ENCODE peak calls at places on chromosomes 1 and 21, in six cellular contexts. S, E, M, O, Z and T are unnamed samples.

GRCh38 chr1:100249155-100249536 is 488 bp downstream of the DBT start:
- DNase-seq in S (peak), E (no peak), M (no peak), O (no peak), Z (no peak), T (no peak)

GRCh38 chr1:42392923-42393848 is 12.6 kb downstream of the RIMKLA start:
- DNase-seq in S (no peak), E (no peak), M (no peak), O (no peak), Z (no peak), T (no peak)

GRCh38 chr1:243597383-243597782 is 252.7 kb downstream of the AKT3 start:
- DNase-seq in S (no peak), E (no peak), M (no peak), O (no peak), Z (no peak), T (no peak)

GRCh38 chr1:49995734-49996133 is 28.0 kb downstream of the AGBL4 start:
- DNase-seq in S (no peak), E (no peak), M (peak), O (no peak), Z (no peak), T (no peak)

GRCh38 chr1:24417681-24418080 is 2.1 kb downstream of the NIPAL3 start:
- DNase-seq in S (no peak), E (no peak), M (no peak), O (no peak), Z (no peak), T (no peak)

GRCh38 chr21:28427356-28428022 is 565.2 kb downstream of the LTN1 start:
- DNase-seq in S (no peak), E (no peak), M (no peak), O (no peak), Z (no peak), T (no peak)

GRCh38 chr1:115534106-115534505 is 107.7 kb upstream of the VANGL1 start:
- DNase-seq in S (no peak), E (no peak), M (no peak), O (no peak), Z (no peak), T (no peak)

GRCh38 chr1:160590488-160590887 is 11.2 kb upstream of the CD84 start:
- DNase-seq in S (no peak), E (no peak), M (no peak), O (no peak), Z (no peak), T (no peak)

GRCh38 chr1:245512980-245513578 is 358.3 kb downstream of the KIF26B start:
- DNase-seq in S (peak), E (no peak), M (no peak), O (no peak), Z (no peak), T (no peak)

GRCh38 chr1:221919743-221920142 is 177.9 kb upstream of the DUSP10 start:
- DNase-seq in S (no peak), E (no peak), M (no peak), O (no peak), Z (no peak), T (no peak)

GRCh38 chr1:182890927-182891610 is 51.9 kb downstream of the DHX9 start:
- DNase-seq in S (no peak), E (no peak), M (no peak), O (no peak), Z (no peak), T (no peak)

GRCh38 chr1:194495434-194495833 is 1309.0 kb upstream of the B3GALT2 start:
- DNase-seq in S (no peak), E (no peak), M (no peak), O (no peak), Z (no peak), T (no peak)

GRCh38 chr1:112395261-112395831 is 668 bp upstream of the CTTNBP2NL start:
- DNase-seq in S (no peak), E (no peak), M (no peak), O (no peak), Z (no peak), T (no peak)

GRCh38 chr21:31201548-31201947 is 142.5 kb downstream of the TIAM1 start:
- DNase-seq in S (no peak), E (no peak), M (no peak), O (peak), Z (no peak), T (no peak)

GRCh38 chr1:36585760-36586072 is 103.0 kb upstream of the CSF3R start:
- DNase-seq in S (no peak), E (no peak), M (no peak), O (no peak), Z (no peak), T (no peak)

GRCh38 chr1:200979574-200980451 is 43.7 kb downstream of the KIF21B start:
- DNase-seq in S (peak), E (peak), M (peak), O (no peak), Z (peak), T (peak)

GRCh38 chr1:43554444-43554992 is 23.8 kb downstream of the PTPRF start:
- DNase-seq in S (peak), E (no peak), M (peak), O (no peak), Z (no peak), T (no peak)

GRCh38 chr1:228426518-228427175 is 10.0 kb upstream of the TRIM17 start:
- DNase-seq in S (peak), E (no peak), M (no peak), O (no peak), Z (no peak), T (no peak)

GRCh38 chr1:211783897-211784296 is 46.7 kb downstream of the LPGAT1 start:
- DNase-seq in S (peak), E (no peak), M (peak), O (no peak), Z (no peak), T (no peak)

GRCh38 chr1:112172294-112172882 is 182.9 kb upstream of the KCND3 start:
- DNase-seq in S (peak), E (no peak), M (peak), O (no peak), Z (peak), T (no peak)

GRCh38 chr1:42221952-42222606 is 57.5 kb upstream of the GUCA2A start:
- DNase-seq in S (peak), E (no peak), M (peak), O (no peak), Z (no peak), T (no peak)

GRCh38 chr1:32353886-32354570 is 8.3 kb downstream of the FAM229A start:
- DNase-seq in S (peak), E (no peak), M (no peak), O (no peak), Z (no peak), T (no peak)

GRCh38 chr1:9766759-9767442 is 56.9 kb downstream of the CLSTN1 start:
- DNase-seq in S (no peak), E (no peak), M (no peak), O (no peak), Z (no peak), T (no peak)

GRCh38 chr1:156815307-156815826 is 1.3 kb downstream of the SH2D2A start:
- DNase-seq in S (peak), E (no peak), M (no peak), O (no peak), Z (no peak), T (no peak)

GRCh38 chr1:176696109-176696508 is 233.1 kb downstream of the PAPPA2 start:
- DNase-seq in S (peak), E (no peak), M (no peak), O (no peak), Z (no peak), T (no peak)

GRCh38 chr1:30763654-30764248 is 6.2 kb upstream of the LAPTM5 start:
- DNase-seq in S (no peak), E (no peak), M (no peak), O (no peak), Z (no peak), T (no peak)

GRCh38 chr1:182816863-182817262 is 22.3 kb upstream of the DHX9 start:
- DNase-seq in S (no peak), E (no peak), M (no peak), O (no peak), Z (no peak), T (no peak)

GRCh38 chr1:240691521-240692338 is 79.8 kb upstream of the GREM2 start:
- DNase-seq in S (peak), E (no peak), M (peak), O (no peak), Z (peak), T (no peak)

GRCh38 chr1:47402591-47402990 is 13.5 kb upstream of the FOXE3 start:
- DNase-seq in S (no peak), E (no peak), M (no peak), O (no peak), Z (no peak), T (no peak)

GRCh38 chr1:7518411-7518810 is 252.7 kb upstream of the VAMP3 start:
- DNase-seq in S (no peak), E (no peak), M (no peak), O (no peak), Z (no peak), T (no peak)

GRCh38 chr1:94895518-94895917 is 31.4 kb downstream of the CNN3 start:
- DNase-seq in S (no peak), E (no peak), M (no peak), O (no peak), Z (no peak), T (no peak)

DNA sequence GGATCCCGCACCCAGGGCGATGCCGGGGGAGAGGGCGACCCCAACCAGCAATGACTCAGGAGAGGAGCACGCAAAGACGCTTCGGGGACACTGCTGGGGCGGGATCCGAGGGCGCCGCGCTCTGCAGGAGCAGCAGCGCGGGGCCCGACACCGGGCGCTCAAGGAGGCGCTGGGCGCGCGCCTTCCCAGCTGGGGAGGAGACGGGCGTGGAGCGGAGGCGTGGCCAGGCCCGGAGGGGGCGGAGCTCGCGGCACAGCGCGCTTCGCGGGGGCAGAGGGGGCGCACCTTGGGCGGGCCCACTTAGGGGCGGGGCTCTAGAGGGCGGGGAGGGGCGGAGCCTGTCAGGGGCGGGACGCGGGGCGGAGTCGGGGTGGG is 369 bp downstream of the SUMO3 start:
- DNase-seq in S (peak), E (peak), M (peak), O (no peak), Z (peak), T (peak)
- TF ChIP-seq TAF1 in S (no peak), E (no peak), M (no peak), O (no peak), Z (no peak), T (no peak)

GRCh38 chr1:2819429-2819828 is 17.9 kb upstream of the TTC34 start:
- DNase-seq in S (no peak), E (no peak), M (no peak), O (no peak), Z (no peak), T (no peak)
- TF ChIP-seq POLR2A in S (no peak), E (no peak), M (no peak), O (no peak), Z (no peak), T (no peak)

GRCh38 chr1:91674107-91674506 is 173.5 kb downstream of the CDC7 start:
- DNase-seq in S (no peak), E (no peak), M (no peak), O (no peak), Z (no peak), T (no peak)

GRCh38 chr1:91670781-91671180 is 170.1 kb downstream of the CDC7 start:
- DNase-seq in S (no peak), E (no peak), M (no peak), O (no peak), Z (no peak), T (no peak)

GRCh38 chr1:91676030-91676429 is 175.4 kb downstream of the CDC7 start:
- DNase-seq in S (no peak), E (no peak), M (no peak), O (no peak), Z (no peak), T (no peak)

GRCh38 chr1:91672601-91673161 is 172.0 kb downstream of the CDC7 start:
- DNase-seq in S (no peak), E (no peak), M (no peak), O (no peak), Z (no peak), T (no peak)

DNA sequence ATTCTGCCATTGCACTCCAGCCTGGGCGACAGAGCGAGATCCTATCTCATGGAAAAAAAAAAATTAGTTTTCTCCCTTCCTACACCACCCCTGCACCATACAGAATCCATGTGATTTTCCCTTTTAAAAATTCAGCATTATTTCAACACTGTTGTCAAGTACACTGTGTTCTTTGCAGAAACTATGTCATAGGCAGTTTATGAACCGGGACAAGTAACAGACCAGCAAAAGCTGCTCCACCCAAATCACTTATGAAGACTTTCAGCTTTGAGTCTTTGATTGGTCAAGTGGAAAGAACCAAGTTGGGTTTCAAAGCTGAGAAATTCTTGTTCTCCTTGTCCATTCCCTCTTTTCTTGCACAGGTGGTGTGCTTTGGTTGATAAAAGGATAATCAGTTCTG is 173.0 kb downstream of the CDC7 start:
- DNase-seq in S (no peak), E (no peak), M (no peak), O (no peak), Z (no peak), T (no peak)
- TF ChIP-seq POLR2AphosphoS5 in S (no peak), E (no peak), M (no peak), O (no peak), Z (no peak), T (no peak)

GRCh38 chr1:5436808-5437207 is 555.4 kb downstream of the NPHP4 start:
- DNase-seq in S (no peak), E (no peak), M (no peak), O (no peak), Z (no peak), T (no peak)
- TF ChIP-seq TAF1 in S (no peak), E (no peak), M (no peak), O (no peak), Z (no peak), T (no peak)

DNA sequence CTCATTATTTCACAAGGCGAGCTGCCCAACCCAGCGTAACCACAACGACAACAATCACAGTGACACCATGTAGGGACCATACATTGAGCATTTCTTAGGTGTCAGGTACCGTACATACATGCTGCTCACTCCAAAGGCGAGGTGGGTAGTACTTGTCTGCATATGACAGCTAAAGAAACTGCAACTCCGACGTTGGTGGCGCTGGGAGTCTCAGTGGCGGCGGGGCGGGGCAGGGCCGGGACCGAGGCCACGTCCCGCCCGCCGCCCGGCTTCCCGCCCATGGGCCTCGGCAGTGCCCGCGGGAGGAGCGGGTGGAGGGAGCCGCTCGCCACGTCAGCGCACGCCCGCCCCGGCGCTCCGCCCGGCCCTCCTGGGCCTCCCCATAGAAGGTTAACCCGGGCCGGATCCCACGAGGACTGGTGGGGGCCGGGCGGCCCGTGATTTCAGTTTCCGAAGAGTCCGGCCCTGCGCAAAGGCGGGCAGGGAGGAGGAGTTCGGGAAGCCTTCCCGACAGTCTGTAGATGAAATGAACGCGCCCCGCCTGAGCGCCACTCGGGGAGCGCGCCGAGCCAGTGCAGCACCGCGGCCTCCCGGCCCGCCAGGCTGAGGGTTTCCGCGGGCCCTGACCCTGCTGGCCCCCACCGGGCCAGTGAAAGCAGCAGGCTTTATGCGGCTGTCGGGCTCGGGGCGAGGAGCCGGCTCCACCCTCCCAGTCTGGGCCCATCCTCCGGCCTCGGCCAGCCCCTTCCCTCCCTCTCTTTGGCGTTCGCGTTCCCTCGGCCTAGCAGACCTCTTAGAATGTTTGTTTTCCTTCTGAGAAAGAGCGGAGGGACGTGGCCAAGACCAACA is 119.8 kb upstream of the JUN start:
- DNase-seq in S (peak), E (peak), M (peak), O (peak), Z (no peak), T (peak)
- TF ChIP-seq POLR2A in S (peak), E (no peak), M (peak), O (peak), Z (no peak), T (peak)

GRCh38 chr1:151994956-151995355 is 1.3 kb upstream of the S100A10 start:
- DNase-seq in S (no peak), E (no peak), M (no peak), O (no peak), Z (no peak), T (no peak)
- TF ChIP-seq POLR2AphosphoS5 in S (no peak), E (no peak), M (no peak), O (no peak), Z (no peak), T (no peak)

GRCh38 chr1:167667536-167667935 is 37.5 kb downstream of the RCSD1 start:
- DNase-seq in S (no peak), E (no peak), M (no peak), O (no peak), Z (no peak), T (no peak)

GRCh38 chr1:167671727-167672511 is 41.9 kb downstream of the RCSD1 start:
- DNase-seq in S (peak), E (no peak), M (no peak), O (no peak), Z (no peak), T (no peak)

GRCh38 chr1:167668108-167668507 is 38.1 kb downstream of the RCSD1 start:
- DNase-seq in S (no peak), E (no peak), M (no peak), O (peak), Z (no peak), T (no peak)

GRCh38 chr1:167670563-167670962 is 40.5 kb downstream of the RCSD1 start:
- DNase-seq in S (peak), E (no peak), M (no peak), O (no peak), Z (no peak), T (no peak)

DNA sequence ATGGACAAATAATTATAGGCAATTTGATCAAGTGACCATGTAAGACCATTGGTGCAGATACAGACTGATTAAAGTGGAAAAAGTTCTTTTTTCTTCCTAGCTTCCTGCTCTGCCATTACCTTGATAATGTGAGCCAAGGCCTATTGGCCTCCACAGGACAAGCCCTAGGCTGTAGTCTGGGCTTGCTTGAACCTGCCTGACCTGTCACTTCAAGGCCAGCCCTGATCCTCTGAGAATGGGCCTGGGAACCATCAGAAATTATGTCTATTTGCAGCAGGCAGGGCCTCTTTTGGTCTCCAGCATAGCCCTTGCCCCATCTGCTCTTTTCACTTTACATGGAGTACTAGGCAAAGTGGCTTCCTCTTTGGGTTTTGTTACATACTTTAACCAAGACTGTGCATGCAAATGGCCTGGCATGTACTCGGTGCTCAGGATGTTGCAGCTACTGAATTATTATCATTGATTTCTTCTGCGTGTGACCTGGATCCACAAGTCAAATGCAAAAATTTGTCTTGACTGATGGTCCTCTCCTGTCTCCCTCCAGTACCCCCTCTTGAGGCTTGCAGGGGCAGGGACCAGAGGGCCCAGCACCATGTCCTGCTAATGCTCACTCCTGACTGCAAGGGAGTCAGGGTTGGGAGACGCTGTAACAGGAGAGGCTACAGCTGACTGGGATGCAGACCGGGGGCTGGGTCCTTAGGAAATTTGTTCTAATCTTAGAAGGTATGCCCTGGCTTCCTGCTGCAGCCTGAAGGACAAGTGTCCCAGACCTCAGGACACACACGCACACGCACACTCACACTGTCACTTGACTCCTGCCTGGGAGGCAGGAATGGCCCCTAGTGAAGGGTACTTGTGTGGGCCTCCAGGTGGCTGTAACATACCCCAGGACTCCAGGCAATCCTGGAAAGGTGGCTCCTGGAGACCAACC is 39.4 kb downstream of the RCSD1 start:
- DNase-seq in S (no peak), E (no peak), M (no peak), O (peak), Z (no peak), T (no peak)
- TF ChIP-seq TAF1 in S (no peak), E (no peak), M (no peak), O (no peak), Z (no peak), T (no peak)